ENCODE peak calls at places on chromosome 2, in four cellular contexts. One of them, this sample, is unnamed.
A peak's percentile ranks its signal among the peaks of the same experiment; 100 is the strongest.

GRCh38 chr2:231684314-231685223 is 23.8 kb upstream of the PTMA start:
- DNase-seq in HCT116: no peak
- DNase-seq in mammary epithelial cell: no peak
- DNase-seq in fibroblast of lung: no peak
- DNase-seq in this sample: peak; percentile 92

GRCh38 chr2:217732995-217733394 is 269.8 kb downstream of the TNS1 start:
- DNase-seq in HCT116: no peak
- DNase-seq in mammary epithelial cell: no peak
- DNase-seq in fibroblast of lung: peak; percentile 61
- DNase-seq in this sample: no peak

GRCh38 chr2:232574674-232575403 is 24.4 kb downstream of the EIF4E2 start:
- DNase-seq in HCT116: no peak
- DNase-seq in mammary epithelial cell: peak; percentile 25
- DNase-seq in fibroblast of lung: peak; percentile 20
- DNase-seq in this sample: no peak

GRCh38 chr2:134976074-134976702 is 57.6 kb downstream of the CCNT2 start:
- DNase-seq in HCT116: no peak
- DNase-seq in mammary epithelial cell: no peak
- DNase-seq in fibroblast of lung: no peak
- DNase-seq in this sample: no peak

GRCh38 chr2:152466041-152466440 is 131.1 kb downstream of the FMNL2 start:
- DNase-seq in HCT116: no peak
- DNase-seq in mammary epithelial cell: no peak
- DNase-seq in fibroblast of lung: peak; percentile 68
- DNase-seq in this sample: no peak

GRCh38 chr2:119644186-119644585 is 34.8 kb upstream of the TMEM177 start:
- DNase-seq in HCT116: no peak
- DNase-seq in mammary epithelial cell: no peak
- DNase-seq in fibroblast of lung: peak; percentile 70
- DNase-seq in this sample: no peak

GRCh38 chr2:96680561-96681141 is 38.1 kb downstream of the FER1L5 start:
- DNase-seq in HCT116: no peak
- DNase-seq in mammary epithelial cell: no peak
- DNase-seq in fibroblast of lung: no peak
- DNase-seq in this sample: no peak

GRCh38 chr2:77102927-77103326 is 419.2 kb downstream of the LRRTM4 start:
- DNase-seq in HCT116: no peak
- DNase-seq in mammary epithelial cell: no peak
- DNase-seq in fibroblast of lung: no peak
- DNase-seq in this sample: no peak

GRCh38 chr2:102872388-102872787 is 110.6 kb downstream of the TMEM182 start:
- DNase-seq in HCT116: peak; percentile 4
- DNase-seq in mammary epithelial cell: no peak
- DNase-seq in fibroblast of lung: peak; percentile 0
- DNase-seq in this sample: no peak

DNA sequence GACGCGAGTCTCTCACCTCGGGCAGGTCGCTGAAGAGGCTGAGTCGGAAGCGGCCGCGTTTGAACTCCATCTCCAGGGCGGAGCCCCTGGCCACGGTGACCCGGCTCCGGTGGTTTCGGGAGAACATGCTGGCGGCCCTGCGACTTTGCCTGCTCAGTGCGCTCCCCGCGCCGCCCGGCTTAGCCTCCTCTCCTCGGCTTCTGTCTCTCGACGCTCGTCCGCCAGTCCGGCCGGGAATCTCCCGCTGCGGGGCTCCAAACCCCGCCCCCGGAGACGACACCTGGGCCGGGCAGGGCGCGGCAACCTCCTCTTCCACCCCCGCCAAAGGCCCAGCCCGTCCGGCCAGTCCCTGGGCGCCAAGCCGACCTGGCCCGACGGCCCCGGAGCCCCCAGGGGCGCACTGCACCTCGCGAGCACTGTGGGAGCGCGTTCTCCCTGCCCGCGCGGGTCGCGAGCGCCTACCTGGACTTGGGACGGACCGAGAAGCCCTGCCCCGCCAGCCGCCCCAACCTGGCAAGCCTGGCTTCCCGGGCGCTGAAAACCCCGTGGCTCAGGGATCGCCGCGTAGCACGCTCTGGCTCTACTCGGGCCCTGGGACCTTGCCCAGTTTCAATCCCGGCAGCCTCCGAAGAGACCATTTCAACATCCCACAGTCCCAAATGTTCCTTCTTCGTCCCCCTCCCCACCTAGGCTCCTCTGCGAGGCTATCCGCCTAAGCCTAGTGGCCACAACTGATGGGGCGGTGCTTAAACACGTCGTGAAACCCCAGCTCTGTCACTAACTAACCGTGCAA is at the start of gene RTKN:
- DNase-seq in HCT116: peak; percentile 82
- DNase-seq in mammary epithelial cell: peak; percentile 91
- DNase-seq in fibroblast of lung: no peak
- DNase-seq in this sample: no peak
- H2AFZ ChIP-seq in HCT116: peak within 1 kb of the TSS; percentile 13
- H2AFZ ChIP-seq in mammary epithelial cell: peak within 1 kb of the TSS; percentile 92
- H2AFZ ChIP-seq in fibroblast of lung: peak within 1 kb of the TSS; percentile 27
- H2AFZ ChIP-seq in this sample: peak within 1 kb of the TSS; percentile 89

DNA sequence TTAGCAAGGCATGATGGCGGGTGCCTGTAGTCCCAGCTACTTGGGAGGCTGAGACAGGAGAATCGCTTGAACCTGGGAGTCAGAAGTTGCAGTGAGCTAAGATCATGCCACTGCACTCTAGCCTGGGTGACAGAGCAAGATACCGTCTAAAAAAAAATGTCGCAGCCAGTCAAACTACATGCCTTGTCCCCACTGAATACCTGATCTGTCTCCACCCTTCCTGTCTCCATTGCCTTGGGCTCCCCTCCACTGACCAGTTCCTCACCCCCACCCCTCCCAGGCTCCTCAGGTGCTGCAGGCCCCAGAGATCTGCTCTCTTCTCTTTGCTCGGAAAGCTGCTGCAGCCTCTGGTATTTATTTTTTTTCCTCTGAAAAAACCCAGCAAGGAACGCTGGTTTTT is 4.3 kb downstream of the PSD4 start:
- DNase-seq in HCT116: no peak
- DNase-seq in mammary epithelial cell: no peak
- DNase-seq in fibroblast of lung: no peak
- DNase-seq in this sample: no peak
- H3K4me1 ChIP-seq in HCT116: no peaks in the 10 kb centered on the region
- H3K4me1 ChIP-seq in mammary epithelial cell: no peaks in the 10 kb centered on the region
- H3K4me1 ChIP-seq in fibroblast of lung: no peaks in the 10 kb centered on the region
- H3K4me1 ChIP-seq in this sample: peaks cover 22% of the 10 kb centered on the region

GRCh38 chr2:226031078-226031937 is 631.8 kb downstream of the NYAP2 start:
- DNase-seq in HCT116: peak; percentile 65
- DNase-seq in mammary epithelial cell: peak; percentile 42
- DNase-seq in fibroblast of lung: peak; percentile 80
- DNase-seq in this sample: no peak
- H3K4me3 ChIP-seq in HCT116: peak overlapping the region; percentile 65
- H3K4me3 ChIP-seq in mammary epithelial cell: peak overlapping the region; percentile 47
- H3K4me3 ChIP-seq in fibroblast of lung: peak overlapping the region; percentile 63
- H3K4me3 ChIP-seq in this sample: no peak overlapping the region

DNA sequence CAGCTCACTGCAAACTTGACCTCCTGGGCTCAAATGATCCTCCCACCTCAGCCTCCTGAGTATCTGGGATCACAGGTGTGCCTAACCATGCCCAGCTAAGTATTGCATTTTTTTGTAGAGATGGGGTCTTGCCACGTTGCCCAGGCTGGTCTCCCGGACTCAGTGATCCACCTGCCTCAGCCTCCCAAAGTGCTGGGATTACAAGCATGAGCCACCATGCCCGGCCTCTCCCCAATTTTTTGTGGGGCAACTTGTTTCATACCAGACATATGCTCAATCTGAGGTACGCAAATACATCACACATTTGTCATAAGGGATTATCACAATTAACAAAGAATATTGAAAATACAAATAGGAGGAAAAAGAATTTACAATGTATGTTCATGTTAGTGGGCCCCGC is 27.7 kb downstream of the LGALSL start:
- DNase-seq in HCT116: no peak
- DNase-seq in mammary epithelial cell: no peak
- DNase-seq in fibroblast of lung: no peak
- DNase-seq in this sample: no peak
- H2AFZ ChIP-seq in HCT116: no peak overlapping the region
- H2AFZ ChIP-seq in mammary epithelial cell: no peak overlapping the region
- H2AFZ ChIP-seq in fibroblast of lung: no peak overlapping the region
- H2AFZ ChIP-seq in this sample: no peak overlapping the region